ENCODE peak calls at places on chromosomes 16 and 17, in seven cellular contexts. M is GM04504, J is HT-29, H is COR-L47, S is heart right ventricle, T is hypothalamus, L is C1 segment of cervical spinal cord. B is an unnamed sample.

GRCh38 chr17:49985310-49985990 is 9.6 kb downstream of the DLX3 start:
- DNase-seq in M (no peak), J (no peak), H (peak), S (no peak), T (no peak), L (no peak), B (no peak)

GRCh38 chr16:67652578-67653130 is 7.4 kb downstream of the ACD start:
- DNase-seq in M (no peak), J (no peak), H (peak), S (no peak), T (no peak), L (no peak), B (no peak)

GRCh38 chr17:2207815-2208515 is 95.6 kb downstream of the SMG6 start:
- DNase-seq in M (no peak), J (no peak), H (no peak), S (no peak), T (no peak), L (no peak), B (no peak)

GRCh38 chr16:64440421-64440831 is 681.4 kb downstream of the CDH11 start:
- DNase-seq in M (peak), J (no peak), H (no peak), S (peak), T (no peak), L (no peak), B (no peak)

GRCh38 chr17:7355053-7355452 is at the start of gene TMEM95:
- DNase-seq in M (no peak), J (peak), H (no peak), S (peak), T (no peak), L (peak), B (peak)

GRCh38 chr17:69448431-69449102 is 34.1 kb downstream of the MAP2K6 start:
- DNase-seq in M (no peak), J (peak), H (peak), S (no peak), T (no peak), L (peak), B (peak)

GRCh38 chr17:82952019-82952418 is 112.2 kb upstream of the ZNF750 start:
- DNase-seq in M (no peak), J (no peak), H (no peak), S (no peak), T (no peak), L (no peak), B (peak)

GRCh38 chr17:45172541-45173286 is 11.0 kb downstream of the HEXIM2 start:
- DNase-seq in M (no peak), J (peak), H (peak), S (peak), T (peak), L (peak), B (peak)

GRCh38 chr16:10123141-10123540 is 59.1 kb downstream of the GRIN2A start:
- DNase-seq in M (no peak), J (no peak), H (no peak), S (no peak), T (no peak), L (no peak), B (no peak)

GRCh38 chr16:69514366-69514765 is 51.4 kb upstream of the NFAT5 start:
- DNase-seq in M (no peak), J (no peak), H (no peak), S (no peak), T (no peak), L (no peak), B (no peak)

GRCh38 chr17:5184284-5184683 is 7.4 kb downstream of the ZNF594 start:
- DNase-seq in M (no peak), J (no peak), H (no peak), S (no peak), T (no peak), L (no peak), B (no peak)

GRCh38 chr17:82611140-82612058 is 36.8 kb downstream of the WDR45B start:
- DNase-seq in M (no peak), J (no peak), H (peak), S (no peak), T (no peak), L (no peak), B (no peak)

GRCh38 chr16:22007159-22007508 is 777 bp upstream of the MOSMO start:
- DNase-seq in M (no peak), J (no peak), H (no peak), S (no peak), T (no peak), L (no peak), B (no peak)

GRCh38 chr16:53094013-53094630 is 39.3 kb downstream of the CHD9 start:
- DNase-seq in M (no peak), J (peak), H (peak), S (peak), T (no peak), L (peak), B (peak)

GRCh38 chr17:51921500-51921899 is 237.0 kb downstream of the CA10 start:
- DNase-seq in M (no peak), J (no peak), H (no peak), S (no peak), T (no peak), L (no peak), B (no peak)

GRCh38 chr17:39704821-39705551 is 5.1 kb downstream of the ERBB2 start:
- DNase-seq in M (no peak), J (peak), H (no peak), S (no peak), T (no peak), L (no peak), B (no peak)

GRCh38 chr17:80664217-80664780 is 119.7 kb downstream of the RPTOR start:
- DNase-seq in M (no peak), J (no peak), H (no peak), S (no peak), T (no peak), L (no peak), B (no peak)

GRCh38 chr17:37527249-37527851 is 37.7 kb downstream of the DUSP14 start:
- DNase-seq in M (peak), J (peak), H (peak), S (no peak), T (no peak), L (no peak), B (no peak)

GRCh38 chr16:88069397-88070168 is 118.3 kb downstream of the BANP start:
- DNase-seq in M (no peak), J (no peak), H (no peak), S (no peak), T (no peak), L (no peak), B (no peak)

GRCh38 chr16:48244080-48244862 is at the start of gene LONP2:
- DNase-seq in M (peak), J (peak), H (peak), S (peak), T (peak), L (peak), B (peak)

GRCh38 chr16:6558133-6558532 is 774.5 kb upstream of the RBFOX1 start:
- DNase-seq in M (no peak), J (no peak), H (no peak), S (no peak), T (no peak), L (no peak), B (no peak)

GRCh38 chr16:89160977-89161701 is 10.4 kb upstream of the CDH15 start:
- DNase-seq in M (no peak), J (no peak), H (no peak), S (no peak), T (no peak), L (no peak), B (no peak)

GRCh38 chr17:60506312-60506711 is 19.7 kb downstream of the APPBP2 start:
- DNase-seq in M (no peak), J (no peak), H (no peak), S (no peak), T (no peak), L (no peak), B (no peak)

GRCh38 chr16:56982695-56983094 is 6.7 kb upstream of the NLRC5 start:
- DNase-seq in M (no peak), J (no peak), H (no peak), S (no peak), T (no peak), L (no peak), B (no peak)

GRCh38 chr16:85103096-85104079 is 8.9 kb downstream of the CIBAR2 start:
- DNase-seq in M (no peak), J (no peak), H (no peak), S (no peak), T (no peak), L (no peak), B (no peak)

GRCh38 chr17:3940965-3941698 is 23.1 kb downstream of the ATP2A3 start:
- DNase-seq in M (no peak), J (no peak), H (no peak), S (no peak), T (no peak), L (no peak), B (no peak)

GRCh38 chr17:79775635-79776034 is 2.3 kb upstream of the CBX2 start:
- DNase-seq in M (no peak), J (no peak), H (no peak), S (no peak), T (no peak), L (no peak), B (no peak)